ENCODE peak calls at places on chromosomes 11 and 22, in ten cellular contexts. One of them, this sample, is unnamed.

GRCh38 chr11:64566042-64566914 is 24.7 kb upstream of the SLC22A12 start:
- DNase-seq in NT2/D1: peak; percentile 76
- DNase-seq in CD8-positive, alpha-beta memory T cell: no peak
- DNase-seq in mesenchymal stem cell: peak; percentile 86
- DNase-seq in Peyer's patch: peak; percentile 68
- DNase-seq in ascending aorta: no peak
- DNase-seq in effector memory CD4-positive, alpha-beta T cell: no peak
- DNase-seq in psoas muscle: no peak
- DNase-seq in uterus: peak; percentile 89
- DNase-seq in hepatocyte: peak; percentile 90
- DNase-seq in this sample: peak; percentile 64

GRCh38 chr11:5123802-5124521 is 14.2 kb downstream of the OR52A5 start:
- DNase-seq in NT2/D1: peak; percentile 80
- DNase-seq in CD8-positive, alpha-beta memory T cell: peak; percentile 5
- DNase-seq in mesenchymal stem cell: peak; percentile 75
- DNase-seq in Peyer's patch: peak; percentile 71
- DNase-seq in ascending aorta: no peak
- DNase-seq in effector memory CD4-positive, alpha-beta T cell: no peak
- DNase-seq in psoas muscle: peak; percentile 60
- DNase-seq in uterus: peak; percentile 19
- DNase-seq in hepatocyte: peak; percentile 84
- DNase-seq in this sample: no peak

GRCh38 chr22:24744638-24745037 is 29.9 kb downstream of the PIWIL3 start:
- DNase-seq in NT2/D1: no peak
- DNase-seq in CD8-positive, alpha-beta memory T cell: no peak
- DNase-seq in mesenchymal stem cell: no peak
- DNase-seq in Peyer's patch: no peak
- DNase-seq in ascending aorta: no peak
- DNase-seq in effector memory CD4-positive, alpha-beta T cell: no peak
- DNase-seq in psoas muscle: no peak
- DNase-seq in uterus: no peak
- DNase-seq in hepatocyte: no peak
- DNase-seq in this sample: no peak

GRCh38 chr11:60756307-60757032 is at the start of gene MS4A15:
- DNase-seq in NT2/D1: peak; percentile 50
- DNase-seq in CD8-positive, alpha-beta memory T cell: no peak
- DNase-seq in mesenchymal stem cell: no peak
- DNase-seq in Peyer's patch: peak; percentile 56
- DNase-seq in ascending aorta: no peak
- DNase-seq in effector memory CD4-positive, alpha-beta T cell: no peak
- DNase-seq in psoas muscle: no peak
- DNase-seq in uterus: no peak
- DNase-seq in hepatocyte: peak; percentile 38
- DNase-seq in this sample: no peak

GRCh38 chr11:111091341-111091740 is 154.2 kb upstream of the POU2AF2 start:
- DNase-seq in NT2/D1: no peak
- DNase-seq in CD8-positive, alpha-beta memory T cell: no peak
- DNase-seq in mesenchymal stem cell: no peak
- DNase-seq in Peyer's patch: no peak
- DNase-seq in ascending aorta: no peak
- DNase-seq in effector memory CD4-positive, alpha-beta T cell: no peak
- DNase-seq in psoas muscle: peak; percentile 52
- DNase-seq in uterus: no peak
- DNase-seq in hepatocyte: no peak
- DNase-seq in this sample: no peak

GRCh38 chr22:40578171-40578570 is 58.3 kb downstream of the MRTFA start:
- DNase-seq in NT2/D1: no peak
- DNase-seq in CD8-positive, alpha-beta memory T cell: no peak
- DNase-seq in mesenchymal stem cell: no peak
- DNase-seq in Peyer's patch: no peak
- DNase-seq in ascending aorta: no peak
- DNase-seq in effector memory CD4-positive, alpha-beta T cell: no peak
- DNase-seq in psoas muscle: no peak
- DNase-seq in uterus: no peak
- DNase-seq in hepatocyte: no peak
- DNase-seq in this sample: no peak

GRCh38 chr11:77198440-77198849 is 70.4 kb downstream of the MYO7A start:
- DNase-seq in NT2/D1: peak; percentile 40
- DNase-seq in CD8-positive, alpha-beta memory T cell: no peak
- DNase-seq in mesenchymal stem cell: no peak
- DNase-seq in Peyer's patch: peak; percentile 48
- DNase-seq in ascending aorta: no peak
- DNase-seq in effector memory CD4-positive, alpha-beta T cell: no peak
- DNase-seq in psoas muscle: no peak
- DNase-seq in uterus: peak; percentile 6
- DNase-seq in hepatocyte: no peak
- DNase-seq in this sample: peak; percentile 53

GRCh38 chr22:32527756-32528155 is 53.1 kb downstream of the FBXO7 start:
- DNase-seq in NT2/D1: no peak
- DNase-seq in CD8-positive, alpha-beta memory T cell: no peak
- DNase-seq in mesenchymal stem cell: no peak
- DNase-seq in Peyer's patch: no peak
- DNase-seq in ascending aorta: no peak
- DNase-seq in effector memory CD4-positive, alpha-beta T cell: no peak
- DNase-seq in psoas muscle: no peak
- DNase-seq in uterus: no peak
- DNase-seq in hepatocyte: no peak
- DNase-seq in this sample: no peak

GRCh38 chr11:43937434-43938411 is 4.7 kb upstream of the C11orf96 start:
- DNase-seq in NT2/D1: no peak
- DNase-seq in CD8-positive, alpha-beta memory T cell: no peak
- DNase-seq in mesenchymal stem cell: peak; percentile 81
- DNase-seq in Peyer's patch: no peak
- DNase-seq in ascending aorta: no peak
- DNase-seq in effector memory CD4-positive, alpha-beta T cell: no peak
- DNase-seq in psoas muscle: no peak
- DNase-seq in uterus: no peak
- DNase-seq in hepatocyte: no peak
- DNase-seq in this sample: no peak

GRCh38 chr22:46378499-46379300 is 43.2 kb downstream of the TRMU start:
- DNase-seq in NT2/D1: no peak
- DNase-seq in CD8-positive, alpha-beta memory T cell: no peak
- DNase-seq in mesenchymal stem cell: no peak
- DNase-seq in Peyer's patch: no peak
- DNase-seq in ascending aorta: no peak
- DNase-seq in effector memory CD4-positive, alpha-beta T cell: no peak
- DNase-seq in psoas muscle: no peak
- DNase-seq in uterus: no peak
- DNase-seq in hepatocyte: no peak
- DNase-seq in this sample: no peak

GRCh38 chr22:43995057-43995685 is 28.9 kb upstream of the PARVB start:
- DNase-seq in NT2/D1: no peak
- DNase-seq in CD8-positive, alpha-beta memory T cell: no peak
- DNase-seq in mesenchymal stem cell: no peak
- DNase-seq in Peyer's patch: no peak
- DNase-seq in ascending aorta: no peak
- DNase-seq in effector memory CD4-positive, alpha-beta T cell: no peak
- DNase-seq in psoas muscle: no peak
- DNase-seq in uterus: no peak
- DNase-seq in hepatocyte: no peak
- DNase-seq in this sample: peak; percentile 51

GRCh38 chr11:132030896-132031295 is 660.5 kb downstream of the NTM start:
- DNase-seq in NT2/D1: no peak
- DNase-seq in CD8-positive, alpha-beta memory T cell: no peak
- DNase-seq in mesenchymal stem cell: no peak
- DNase-seq in Peyer's patch: no peak
- DNase-seq in ascending aorta: no peak
- DNase-seq in effector memory CD4-positive, alpha-beta T cell: no peak
- DNase-seq in psoas muscle: no peak
- DNase-seq in uterus: no peak
- DNase-seq in hepatocyte: no peak
- DNase-seq in this sample: no peak

GRCh38 chr11:48172818-48173609 is 43.6 kb upstream of the OR4B1 start:
- DNase-seq in NT2/D1: peak; percentile 62
- DNase-seq in CD8-positive, alpha-beta memory T cell: peak; percentile 37
- DNase-seq in mesenchymal stem cell: peak; percentile 65
- DNase-seq in Peyer's patch: peak; percentile 82
- DNase-seq in ascending aorta: no peak
- DNase-seq in effector memory CD4-positive, alpha-beta T cell: peak; percentile 13
- DNase-seq in psoas muscle: peak; percentile 72
- DNase-seq in uterus: peak; percentile 17
- DNase-seq in hepatocyte: peak; percentile 80
- DNase-seq in this sample: peak; percentile 72

GRCh38 chr11:115084191-115084590 is 405.9 kb downstream of the NXPE2 start:
- DNase-seq in NT2/D1: no peak
- DNase-seq in CD8-positive, alpha-beta memory T cell: no peak
- DNase-seq in mesenchymal stem cell: no peak
- DNase-seq in Peyer's patch: no peak
- DNase-seq in ascending aorta: no peak
- DNase-seq in effector memory CD4-positive, alpha-beta T cell: no peak
- DNase-seq in psoas muscle: no peak
- DNase-seq in uterus: no peak
- DNase-seq in hepatocyte: no peak
- DNase-seq in this sample: no peak

DNA sequence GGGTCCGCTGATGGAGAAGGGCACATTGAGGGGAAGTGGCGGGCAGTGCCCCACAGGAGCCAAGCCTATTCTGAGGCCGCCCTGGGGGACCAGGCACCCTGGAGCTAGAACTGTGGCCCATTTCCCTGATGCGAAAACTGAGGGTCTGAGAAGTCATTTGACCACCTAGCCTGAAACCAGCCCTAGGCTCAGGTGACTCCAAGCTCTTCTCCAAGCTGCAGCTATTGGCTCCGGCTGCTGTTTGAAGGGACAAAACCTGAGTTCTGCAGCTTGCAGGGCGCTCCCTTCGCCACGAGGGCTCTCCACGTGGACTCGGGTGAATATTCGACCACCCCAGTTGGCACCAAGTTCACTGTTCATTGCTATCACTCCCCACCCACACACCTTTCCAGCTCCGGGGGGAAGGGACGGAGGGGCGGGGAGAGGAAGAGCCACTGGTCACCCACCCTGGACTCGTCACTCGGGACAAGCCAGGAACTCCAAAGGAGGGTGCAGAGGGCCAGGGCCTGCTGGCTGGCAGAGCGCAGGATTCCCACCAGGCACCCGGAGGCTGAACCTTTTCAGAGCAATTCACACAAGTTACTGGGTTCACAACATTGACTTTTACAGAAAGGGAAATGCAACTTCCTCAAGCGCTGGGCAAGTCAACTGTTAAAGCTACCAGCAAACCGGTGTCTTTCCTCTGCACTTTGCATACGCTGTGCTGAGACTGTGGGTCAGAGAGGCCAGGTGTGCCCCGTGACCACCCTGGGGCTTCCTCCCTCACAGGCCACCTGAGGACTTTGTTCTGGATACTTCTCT is 1.1 kb upstream of the RAC2 start:
- DNase-seq in NT2/D1: no peak
- DNase-seq in CD8-positive, alpha-beta memory T cell: no peak
- DNase-seq in mesenchymal stem cell: no peak
- DNase-seq in Peyer's patch: peak; percentile 90
- DNase-seq in ascending aorta: no peak
- DNase-seq in effector memory CD4-positive, alpha-beta T cell: no peak
- DNase-seq in psoas muscle: no peak
- DNase-seq in uterus: no peak
- DNase-seq in hepatocyte: no peak
- DNase-seq in this sample: peak; percentile 8
- H3K4me3 ChIP-seq in NT2/D1: no peak overlapping the region
- H3K4me3 ChIP-seq in CD8-positive, alpha-beta memory T cell: peak overlapping the region; percentile 100
- H3K4me3 ChIP-seq in mesenchymal stem cell: no peak overlapping the region
- H3K4me3 ChIP-seq in Peyer's patch: no peak overlapping the region
- H3K4me3 ChIP-seq in ascending aorta: no peak overlapping the region
- H3K4me3 ChIP-seq in effector memory CD4-positive, alpha-beta T cell: peak overlapping the region; percentile 90
- H3K4me3 ChIP-seq in psoas muscle: no peak overlapping the region
- H3K4me3 ChIP-seq in uterus: no peak overlapping the region
- H3K4me3 ChIP-seq in hepatocyte: no peak overlapping the region
- H3K4me3 ChIP-seq in this sample: no peak overlapping the region

DNA sequence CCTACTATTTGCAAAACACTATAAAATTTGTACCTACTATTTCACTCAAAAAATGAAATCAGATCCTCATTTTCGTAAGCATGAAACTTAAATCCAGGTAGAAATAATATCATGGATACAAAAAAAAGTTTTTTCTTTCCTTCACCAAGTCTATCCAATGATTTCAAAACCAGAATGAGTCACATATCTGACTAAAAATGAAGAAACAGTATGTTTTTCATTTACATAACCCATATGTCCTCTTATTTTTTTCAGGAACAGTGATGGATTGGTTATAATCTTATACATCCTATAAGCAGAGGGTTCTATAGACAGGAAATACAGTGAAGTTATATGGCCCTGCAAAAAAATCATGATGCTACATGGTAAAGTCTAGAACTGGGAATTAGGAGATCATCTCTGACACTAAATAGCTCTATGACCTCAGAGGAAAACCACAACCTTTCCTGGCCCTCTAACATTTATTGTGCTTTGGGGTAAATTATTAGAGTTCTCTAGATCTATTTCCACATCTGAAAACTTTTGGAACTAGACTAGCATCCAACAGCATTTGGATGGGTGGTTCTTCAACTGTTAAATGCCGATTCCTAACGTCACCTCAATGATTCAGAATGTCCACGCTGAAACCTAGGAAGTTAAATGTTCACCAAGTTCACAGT is 10.9 kb downstream of the MTMR2 start:
- DNase-seq in NT2/D1: no peak
- DNase-seq in CD8-positive, alpha-beta memory T cell: no peak
- DNase-seq in mesenchymal stem cell: peak; percentile 63
- DNase-seq in Peyer's patch: no peak
- DNase-seq in ascending aorta: no peak
- DNase-seq in effector memory CD4-positive, alpha-beta T cell: no peak
- DNase-seq in psoas muscle: no peak
- DNase-seq in uterus: no peak
- DNase-seq in hepatocyte: no peak
- DNase-seq in this sample: no peak
- H3K4me1 ChIP-seq in NT2/D1: no peaks in the 10 kb centered on the region
- H3K4me1 ChIP-seq in CD8-positive, alpha-beta memory T cell: no peaks in the 10 kb centered on the region
- H3K4me1 ChIP-seq in mesenchymal stem cell: no peaks in the 10 kb centered on the region
- H3K4me1 ChIP-seq in Peyer's patch: no peaks in the 10 kb centered on the region
- H3K4me1 ChIP-seq in ascending aorta: peaks cover 35% of the 10 kb centered on the region
- H3K4me1 ChIP-seq in effector memory CD4-positive, alpha-beta T cell: no peaks in the 10 kb centered on the region
- H3K4me1 ChIP-seq in psoas muscle: peaks cover 27% of the 10 kb centered on the region
- H3K4me1 ChIP-seq in uterus: no peaks in the 10 kb centered on the region
- H3K4me1 ChIP-seq in hepatocyte: no peaks in the 10 kb centered on the region
- H3K4me1 ChIP-seq in this sample: no peaks in the 10 kb centered on the region

DNA sequence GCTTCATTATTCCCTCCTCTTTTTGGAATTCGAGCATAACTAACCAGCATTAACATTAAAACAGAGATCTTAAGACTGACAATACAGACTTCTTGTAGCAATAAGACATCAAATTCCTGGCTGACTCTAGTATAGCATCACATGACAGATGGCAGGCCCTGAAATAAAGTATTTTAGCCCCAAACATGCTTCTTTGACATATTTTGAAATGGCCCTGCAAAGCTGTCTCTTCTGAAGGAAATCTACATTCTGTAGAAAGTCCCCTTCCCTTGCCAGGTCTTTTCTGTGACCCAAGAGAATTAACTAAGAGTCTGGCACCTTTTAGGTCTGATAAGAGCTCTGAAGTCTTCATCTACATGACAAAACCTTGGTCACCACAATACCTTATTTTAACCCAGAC is 38.5 kb upstream of the GNAZ start:
- DNase-seq in NT2/D1: no peak
- DNase-seq in CD8-positive, alpha-beta memory T cell: no peak
- DNase-seq in mesenchymal stem cell: no peak
- DNase-seq in Peyer's patch: no peak
- DNase-seq in ascending aorta: no peak
- DNase-seq in effector memory CD4-positive, alpha-beta T cell: no peak
- DNase-seq in psoas muscle: no peak
- DNase-seq in uterus: no peak
- DNase-seq in hepatocyte: no peak
- DNase-seq in this sample: no peak
- H3K27me3 ChIP-seq in NT2/D1: no peaks in the 10 kb centered on the region
- H3K27me3 ChIP-seq in CD8-positive, alpha-beta memory T cell: no peaks in the 10 kb centered on the region
- H3K27me3 ChIP-seq in mesenchymal stem cell: no peaks in the 10 kb centered on the region
- H3K27me3 ChIP-seq in Peyer's patch: no peaks in the 10 kb centered on the region
- H3K27me3 ChIP-seq in ascending aorta: no peaks in the 10 kb centered on the region
- H3K27me3 ChIP-seq in effector memory CD4-positive, alpha-beta T cell: no peaks in the 10 kb centered on the region
- H3K27me3 ChIP-seq in psoas muscle: peaks cover 12% of the 10 kb centered on the region
- H3K27me3 ChIP-seq in uterus: no peaks in the 10 kb centered on the region
- H3K27me3 ChIP-seq in hepatocyte: no peaks in the 10 kb centered on the region
- H3K27me3 ChIP-seq in this sample: no peaks in the 10 kb centered on the region

GRCh38 chr11:102226702-102227101 is 90.6 kb upstream of the BIRC3 start:
- DNase-seq in NT2/D1: no peak
- DNase-seq in CD8-positive, alpha-beta memory T cell: no peak
- DNase-seq in mesenchymal stem cell: peak; percentile 62
- DNase-seq in Peyer's patch: no peak
- DNase-seq in ascending aorta: no peak
- DNase-seq in effector memory CD4-positive, alpha-beta T cell: no peak
- DNase-seq in psoas muscle: no peak
- DNase-seq in uterus: no peak
- DNase-seq in hepatocyte: peak; percentile 10
- DNase-seq in this sample: no peak
- H3K4me3 ChIP-seq in NT2/D1: no peak overlapping the region
- H3K4me3 ChIP-seq in CD8-positive, alpha-beta memory T cell: no peak overlapping the region
- H3K4me3 ChIP-seq in mesenchymal stem cell: no peak overlapping the region
- H3K4me3 ChIP-seq in Peyer's patch: no peak overlapping the region
- H3K4me3 ChIP-seq in ascending aorta: no peak overlapping the region
- H3K4me3 ChIP-seq in effector memory CD4-positive, alpha-beta T cell: no peak overlapping the region
- H3K4me3 ChIP-seq in psoas muscle: no peak overlapping the region
- H3K4me3 ChIP-seq in uterus: no peak overlapping the region
- H3K4me3 ChIP-seq in hepatocyte: no peak overlapping the region
- H3K4me3 ChIP-seq in this sample: no peak overlapping the region